ENCODE peak calls at places on chromosomes 11 and 22, in eight cellular contexts. H is colonic mucosa; A is suprapubic skin; K is effector memory CD4-positive, alpha-beta T cell; N is lower lobe of right lung; M is DND-41; S is gastrocnemius medialis; W is CD8-positive, alpha-beta memory T cell. O is an unnamed sample.

GRCh38 chr22:35749808-35750207 is 32.1 kb downstream of the APOL5 start:
- DNase-seq in N (no peak), H (no peak), S (no peak), K (no peak), M (no peak), A (no peak), W (no peak), O (no peak)

GRCh38 chr11:76096552-76096951 is 109.8 kb downstream of the WNT11 start:
- DNase-seq in A (no peak), M (no peak), H (no peak), W (no peak), N (no peak), S (no peak), K (no peak), O (peak; percentile 70)

GRCh38 chr22:48883211-48883960 is 944.3 kb downstream of the BRD1 start:
- DNase-seq in A (no peak), H (no peak), S (no peak), W (peak; percentile 22), K (no peak), M (no peak), N (peak; percentile 33), O (peak; percentile 19)

GRCh38 chr11:119652907-119653659 is 75.9 kb downstream of the NECTIN1 start:
- DNase-seq in M (no peak), H (no peak), S (no peak), K (no peak), A (no peak), W (no peak), N (no peak), O (no peak)

GRCh38 chr11:133930767-133931448 is 25.9 kb downstream of the IGSF9B start:
- DNase-seq in S (no peak), M (no peak), H (no peak), K (no peak), N (no peak), A (no peak), W (no peak), O (no peak)

GRCh38 chr11:111913997-111914396 is 1.5 kb downstream of the HSPB2 start:
- DNase-seq in A (peak; percentile 77), S (peak; percentile 49), N (no peak), M (no peak), K (no peak), H (no peak), W (no peak), O (no peak)

GRCh38 chr11:65316979-65317786 is 2.5 kb downstream of the CDC42EP2 start:
- DNase-seq in A (peak; percentile 89), K (no peak), N (peak; percentile 71), S (peak; percentile 79), M (no peak), H (peak; percentile 92), W (peak; percentile 51), O (no peak)

GRCh38 chr11:1206391-1207271 is 16.2 kb upstream of the MUC5B start:
- DNase-seq in N (peak; percentile 31), M (no peak), K (no peak), H (no peak), A (peak; percentile 54), W (peak; percentile 39), S (peak; percentile 9), O (no peak)

GRCh38 chr11:120057028-120057330 is 80.9 kb downstream of the TRIM29 start:
- DNase-seq in W (no peak), A (no peak), K (no peak), M (no peak), N (no peak), H (no peak), S (no peak), O (no peak)

GRCh38 chr11:8068605-8069221 is 12.3 kb upstream of the TUB start:
- DNase-seq in H (no peak), N (no peak), M (no peak), W (peak; percentile 19), S (peak; percentile 76), A (peak; percentile 73), K (no peak), O (no peak)

GRCh38 chr22:19517919-19518567 is 6.2 kb downstream of the CLDN5 start:
- DNase-seq in M (no peak), S (no peak), N (no peak), W (no peak), A (no peak), K (no peak), H (no peak), O (no peak)

GRCh38 chr11:102172127-102172848 is 62.0 kb downstream of the YAP1 start:
- DNase-seq in S (no peak), K (no peak), A (no peak), W (no peak), H (no peak), M (no peak), N (no peak), O (no peak)

GRCh38 chr11:114296190-114296978 is at the start of gene NNMT:
- DNase-seq in K (no peak), A (peak; percentile 91), H (peak; percentile 43), W (no peak), N (peak; percentile 63), M (no peak), S (peak; percentile 78), O (no peak)

GRCh38 chr11:106137061-106137460 is 59.6 kb downstream of the AASDHPPT start:
- DNase-seq in A (no peak), M (no peak), K (no peak), W (no peak), H (no peak), N (no peak), S (no peak), O (no peak)

GRCh38 chr11:76605338-76606074 is 65.0 kb downstream of the LRRC32 start:
- DNase-seq in W (peak; percentile 17), A (peak; percentile 56), H (peak; percentile 33), M (no peak), N (no peak), S (no peak), K (no peak), O (no peak)

GRCh38 chr22:21446128-21446826 is 20.9 kb upstream of the TMEM191C start:
- DNase-seq in A (peak; percentile 55), W (no peak), H (no peak), M (no peak), S (no peak), N (peak; percentile 46), K (no peak), O (peak; percentile 1)

GRCh38 chr22:28442951-28443876 is 236.4 kb downstream of the TTC28 start:
- DNase-seq in N (peak; percentile 63), W (peak; percentile 43), S (peak; percentile 70), K (no peak), A (no peak), H (peak; percentile 72), M (peak; percentile 80), O (peak; percentile 42)

DNA sequence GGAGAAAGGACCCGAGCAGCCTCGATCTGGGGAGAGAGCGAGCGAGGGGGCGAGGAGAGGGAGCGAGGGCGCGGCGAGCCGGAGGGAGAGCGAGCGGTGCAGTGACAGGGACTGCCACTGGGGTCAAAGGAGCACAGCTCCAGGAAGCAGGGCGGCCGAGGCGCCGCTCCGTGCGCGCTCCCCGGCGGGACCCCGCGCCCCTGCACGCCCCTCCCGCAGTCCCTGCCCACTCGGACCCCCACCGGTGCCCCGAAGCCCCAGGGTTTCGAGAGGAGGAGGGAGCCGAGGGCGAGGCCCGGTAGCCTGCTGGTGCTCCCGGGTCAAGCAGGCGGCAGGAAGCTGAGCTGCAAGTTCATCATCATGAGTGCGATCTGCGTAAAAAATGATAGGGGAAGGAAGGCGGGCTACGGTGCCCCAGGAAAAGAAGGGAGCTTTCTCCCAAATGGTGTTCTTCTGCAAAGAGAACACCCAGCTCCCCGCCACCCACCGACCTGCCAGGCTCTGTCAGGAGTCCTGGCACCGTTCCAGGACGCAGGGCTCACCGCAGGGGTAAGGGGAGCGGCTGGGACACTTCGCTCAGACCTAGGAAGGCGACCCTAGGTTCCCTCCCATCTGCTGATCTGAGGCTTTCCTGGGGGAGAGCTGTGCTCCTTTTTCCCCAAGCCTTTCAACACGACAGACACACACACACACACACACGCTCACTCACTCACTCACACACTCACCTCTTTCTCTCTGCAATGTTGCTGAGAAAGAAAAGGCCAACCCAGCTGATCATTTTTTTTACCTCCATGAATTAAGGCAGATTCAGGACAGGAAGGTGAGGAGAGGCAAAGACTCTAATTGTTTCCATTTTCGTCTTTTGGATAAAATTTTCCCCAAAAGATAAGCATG is at the start of gene MPPED2:
- DNase-seq in W (no peak), K (no peak), H (peak; percentile 19), S (peak; percentile 15), M (no peak), N (peak; percentile 47), A (peak; percentile 68), O (peak; percentile 40)
- H3K27me3 ChIP-seq in W (no peaks in the 10 kb centered on the region), K (peaks cover 3% of the 10 kb centered on the region), H (peaks cover 16% of the 10 kb centered on the region), S (no peaks in the 10 kb centered on the region), M (no peaks in the 10 kb centered on the region), N (peaks cover 54% of the 10 kb centered on the region), A (peaks cover 40% of the 10 kb centered on the region), O (peaks cover 1% of the 10 kb centered on the region)

DNA sequence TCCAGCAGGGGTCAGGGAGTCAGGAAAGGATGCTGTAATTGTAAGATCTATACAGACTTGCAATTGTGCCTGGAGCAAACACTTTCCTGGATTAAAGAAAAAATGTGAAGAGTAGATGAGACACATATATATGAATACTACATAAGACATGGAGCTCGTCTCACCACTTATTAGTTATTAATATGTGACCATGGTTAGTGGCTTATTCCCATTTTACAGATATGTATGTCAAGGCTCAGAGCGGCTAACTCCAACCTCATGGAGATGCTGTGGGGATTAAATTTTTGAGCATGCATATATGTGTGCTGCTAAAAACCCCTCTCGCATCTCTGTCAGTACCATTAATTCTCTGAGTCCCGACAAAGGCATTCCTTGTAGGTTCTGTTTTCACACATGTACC is 125.7 kb downstream of the SLC1A2 start:
- DNase-seq in K (no peak), W (no peak), H (no peak), N (no peak), S (no peak), A (no peak), M (no peak), O (no peak)
- H3K4me3 ChIP-seq in K (no peak overlapping the region), W (no peak overlapping the region), H (no peak overlapping the region), N (no peak overlapping the region), S (no peak overlapping the region), A (no peak overlapping the region), M (no peak overlapping the region), O (no peak overlapping the region)

GRCh38 chr11:13314676-13315394 is 37.2 kb downstream of the BMAL1 start:
- DNase-seq in K (no peak), M (no peak), S (no peak), N (no peak), W (no peak), H (no peak), A (no peak), O (no peak)

GRCh38 chr11:13315517-13316432 is 38.2 kb downstream of the BMAL1 start:
- DNase-seq in S (no peak), H (no peak), M (no peak), K (no peak), W (no peak), N (no peak), A (no peak), O (no peak)

GRCh38 chr11:13316528-13316961 is 39.0 kb downstream of the BMAL1 start:
- DNase-seq in H (no peak), S (no peak), K (no peak), N (peak; percentile 66), M (no peak), W (no peak), A (peak; percentile 77), O (no peak)

GRCh38 chr11:13318498-13319295 is 41.1 kb downstream of the BMAL1 start:
- DNase-seq in N (no peak), K (no peak), M (no peak), H (no peak), S (no peak), A (no peak), W (no peak), O (no peak)

GRCh38 chr11:13317293-13318080 is 39.9 kb downstream of the BMAL1 start:
- DNase-seq in M (no peak), S (no peak), K (no peak), A (no peak), N (no peak), H (no peak), W (no peak), O (no peak)
- H3K4me1 ChIP-seq in M (peaks cover 9% of the 10 kb centered on the region), S (peaks cover 70% of the 10 kb centered on the region), K (peaks cover 39% of the 10 kb centered on the region), A (peaks cover 49% of the 10 kb centered on the region), N (peaks cover 55% of the 10 kb centered on the region), H (no peaks in the 10 kb centered on the region), W (peaks cover 59% of the 10 kb centered on the region), O (peaks cover 5% of the 10 kb centered on the region)

GRCh38 chr11:2650343-2650867 is 49.4 kb downstream of the KCNQ1OT1 start:
- DNase-seq in W (no peak), A (no peak), N (no peak), K (no peak), M (no peak), H (no peak), S (no peak), O (no peak)
- H3K27me3 ChIP-seq in W (no peaks in the 10 kb centered on the region), A (no peaks in the 10 kb centered on the region), N (no peaks in the 10 kb centered on the region), K (no peaks in the 10 kb centered on the region), M (no peaks in the 10 kb centered on the region), H (no peaks in the 10 kb centered on the region), S (no peaks in the 10 kb centered on the region), O (no peaks in the 10 kb centered on the region)